ENCODE peak calls at places on chromosome 13, in six cellular contexts. S is tibial nerve, Q is pancreas, C is body of pancreas, O is dorsolateral prefrontal cortex, T is esophagus squamous epithelium. B is an unnamed sample. For H3K27me3, the result is how much of the 10 kb centered on the place peaks cover.

GRCh38 chr13:98279473-98280175 is 102.6 kb upstream of the RNF113B start:
- DNase-seq in S (no peak), Q (no peak), C (no peak), O (no peak), T (no peak), B (no peak)

GRCh38 chr13:46668302-46668720 is 115.3 kb downstream of the LRCH1 start:
- DNase-seq in S (no peak), Q (no peak), C (no peak), O (peak), T (no peak), B (no peak)

GRCh38 chr13:113762538-113762937 is 3.5 kb downstream of the TMEM255B start:
- DNase-seq in S (no peak), Q (no peak), C (no peak), O (no peak), T (no peak), B (no peak)

GRCh38 chr13:28685892-28686291 is 27.0 kb downstream of the POMP start:
- DNase-seq in S (no peak), Q (no peak), C (no peak), O (no peak), T (no peak), B (no peak)

GRCh38 chr13:41780736-41781708 is 179.9 kb downstream of the VWA8 start:
- DNase-seq in S (no peak), Q (no peak), C (peak), O (no peak), T (no peak), B (peak)

GRCh38 chr13:105365831-105366230 is 1169.6 kb downstream of the EFNB2 start:
- DNase-seq in S (no peak), Q (no peak), C (no peak), O (no peak), T (no peak), B (no peak)

GRCh38 chr13:29922281-29922821 is 71.9 kb upstream of the UBL3 start:
- DNase-seq in S (no peak), Q (no peak), C (no peak), O (no peak), T (no peak), B (no peak)

GRCh38 chr13:114113961-114114360 is 18.5 kb downstream of the RASA3 start:
- DNase-seq in S (peak), Q (no peak), C (no peak), O (no peak), T (no peak), B (no peak)

GRCh38 chr13:28412981-28413380 is 81.9 kb downstream of the FLT1 start:
- DNase-seq in S (no peak), Q (no peak), C (no peak), O (no peak), T (no peak), B (peak)

DNA sequence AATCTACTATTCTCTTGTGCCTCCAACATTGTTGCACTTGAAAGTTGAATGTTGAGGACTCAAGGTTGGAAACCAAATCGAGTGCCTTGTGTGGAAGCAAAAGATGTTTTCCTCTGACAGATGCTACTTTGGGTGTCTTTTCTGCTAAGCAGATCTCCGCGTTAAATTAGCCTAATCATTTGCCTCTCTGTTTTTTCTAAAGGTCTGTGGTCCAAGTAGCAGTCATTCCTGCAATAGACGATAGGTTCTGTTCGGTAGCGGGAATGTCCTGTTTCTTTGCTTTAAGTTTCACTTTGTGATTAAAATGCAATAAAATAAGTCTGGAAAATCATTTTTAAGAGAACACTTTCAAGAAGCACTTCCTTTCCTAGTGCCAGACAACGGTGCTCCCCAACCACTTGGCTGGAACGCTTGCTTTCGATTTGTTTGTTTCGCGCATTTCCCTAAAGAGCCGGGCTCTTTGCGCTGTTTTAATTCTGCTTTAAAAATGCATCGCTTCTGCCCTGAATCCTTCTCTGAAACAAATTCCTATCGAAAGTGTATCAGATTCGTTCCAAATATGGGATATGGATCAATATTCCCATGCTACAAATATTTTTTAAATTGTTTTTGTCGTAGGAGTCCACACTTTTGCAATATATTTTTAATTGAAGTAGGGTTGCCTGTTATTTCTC is 14.1 kb downstream of the ZIC2 start:
- DNase-seq in S (no peak), Q (no peak), C (no peak), O (no peak), T (no peak), B (no peak)
- H3K27me3 ChIP-seq in S (half or more), Q (under half), C (under half), O (half or more), T (half or more), B (half or more)

DNA sequence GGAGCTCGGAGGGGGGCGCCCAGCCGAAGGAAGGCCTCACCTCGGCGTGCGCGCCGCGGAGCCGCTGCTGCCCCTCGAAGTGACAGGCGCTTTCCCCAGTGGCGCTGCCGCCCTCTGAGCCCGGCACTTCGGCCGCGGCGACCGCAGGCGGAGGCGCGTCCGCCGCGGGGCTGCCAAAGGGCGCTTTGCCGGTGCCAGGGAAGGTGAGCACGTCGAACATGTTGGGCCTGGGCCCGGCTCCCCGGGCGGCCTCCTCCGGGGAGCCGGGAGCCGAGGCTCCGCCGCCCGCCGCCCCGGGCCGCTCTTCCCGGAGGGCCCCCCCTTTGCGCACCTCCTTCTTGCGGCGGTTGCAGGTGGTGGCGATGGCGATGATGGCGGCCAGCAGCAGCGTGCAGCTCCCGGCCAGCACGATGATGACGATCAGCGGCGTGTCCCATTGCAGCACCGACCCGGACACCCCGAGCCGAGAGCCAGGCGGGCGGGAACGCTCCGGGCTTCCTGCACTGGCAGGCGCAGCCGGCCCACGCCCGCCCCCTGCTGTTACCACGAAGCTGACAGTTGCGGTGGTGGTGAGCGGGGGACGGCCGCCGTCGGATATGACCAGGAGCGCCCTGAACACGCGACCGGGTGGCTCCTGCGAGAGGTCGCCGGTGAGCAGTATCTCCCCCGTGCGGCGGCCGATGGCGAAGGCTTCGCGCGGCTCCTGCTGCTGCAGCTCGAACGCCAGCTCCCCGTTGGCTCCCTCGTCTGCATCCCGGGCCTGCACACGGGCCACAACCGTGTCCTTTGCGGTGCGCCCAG is 2.5 kb downstream of the PCDH8 start:
- DNase-seq in S (no peak), Q (no peak), C (peak), O (no peak), T (no peak), B (no peak)
- H3K27me3 ChIP-seq in S (half or more), Q (under half), C (under half), O (under half), T (under half), B (half or more)

DNA sequence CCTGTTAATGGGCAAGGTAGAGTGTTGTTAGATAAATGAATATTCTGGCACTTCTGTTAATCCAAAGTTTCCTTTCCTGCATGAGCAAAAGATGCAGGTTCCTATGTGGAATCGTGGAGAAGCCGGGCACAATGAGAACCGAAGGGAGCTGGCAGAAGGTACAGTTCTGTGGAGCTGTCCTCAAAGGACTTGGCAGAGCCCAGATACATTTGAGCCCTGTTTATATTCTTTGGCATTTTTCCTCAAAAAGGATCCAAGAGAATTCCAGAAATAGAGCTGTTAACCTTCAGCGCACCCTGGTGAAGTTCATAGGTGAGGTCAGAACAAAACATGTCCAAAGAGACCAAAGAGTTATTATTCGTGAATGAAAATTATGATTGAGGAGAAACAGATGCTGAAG is 4.0 kb upstream of the DLEU7 start:
- DNase-seq in S (no peak), Q (no peak), C (no peak), O (no peak), T (no peak), B (no peak)
- H3K27me3 ChIP-seq in S (under half), Q (under half), C (under half), O (under half), T (under half), B (under half)

DNA sequence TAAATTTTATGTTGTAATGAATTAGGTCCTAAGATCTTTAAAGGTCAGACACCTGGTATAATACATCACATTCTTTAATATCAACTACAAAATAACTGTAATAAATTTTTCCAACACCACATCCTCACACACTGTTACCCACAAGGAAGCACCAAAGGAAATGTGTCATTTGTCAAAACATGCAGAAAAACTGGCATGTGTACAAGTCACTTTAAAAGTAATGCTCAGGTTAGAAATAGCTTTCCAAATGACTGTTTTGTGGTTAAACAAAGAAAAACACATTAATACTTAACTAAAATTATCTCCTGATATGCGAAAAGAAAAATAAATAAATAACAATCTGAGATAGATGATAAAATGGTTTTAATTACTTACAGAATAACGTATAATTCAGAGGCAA is 74.7 kb downstream of the MZT1 start:
- DNase-seq in S (no peak), Q (no peak), C (no peak), O (no peak), T (no peak), B (no peak)
- H3K27me3 ChIP-seq in S (under half), Q (under half), C (under half), O (under half), T (under half), B (under half)

GRCh38 chr13:111093634-111094033 is 21.5 kb upstream of the ARHGEF7 start:
- DNase-seq in S (no peak), Q (no peak), C (no peak), O (no peak), T (no peak), B (no peak)
- H3K27me3 ChIP-seq in S (under half), Q (under half), C (under half), O (under half), T (under half), B (under half)

B was measured in adrenal gland.